ENCODE peak calls at places on chromosomes 3 and 15, in six cellular contexts. One of them, this sample, is unnamed.

GRCh38 chr15:58213587-58214360 is 75.6 kb downstream of the AQP9 start:
- DNase-seq in astrocyte of the spinal cord: no peak
- DNase-seq in cardiac muscle cell: no peak
- DNase-seq in adrenal gland: no peak
- DNase-seq in BE2C: no peak
- DNase-seq in progenitor cell of endocrine pancreas: no peak
- DNase-seq in this sample: no peak

GRCh38 chr3:65473746-65474145 is 565.0 kb downstream of the MAGI1 start:
- DNase-seq in astrocyte of the spinal cord: peak; percentile 28
- DNase-seq in BE2C: no peak
- DNase-seq in cardiac muscle cell: no peak
- DNase-seq in adrenal gland: no peak
- DNase-seq in progenitor cell of endocrine pancreas: no peak
- DNase-seq in this sample: no peak

GRCh38 chr3:28218071-28218916 is 23.1 kb upstream of the CMC1 start:
- DNase-seq in BE2C: no peak
- DNase-seq in adrenal gland: no peak
- DNase-seq in astrocyte of the spinal cord: no peak
- DNase-seq in progenitor cell of endocrine pancreas: no peak
- DNase-seq in cardiac muscle cell: no peak
- DNase-seq in this sample: no peak

GRCh38 chr3:190497809-190498208 is 16.1 kb upstream of the IL1RAP start:
- DNase-seq in BE2C: no peak
- DNase-seq in adrenal gland: no peak
- DNase-seq in progenitor cell of endocrine pancreas: no peak
- DNase-seq in cardiac muscle cell: peak; percentile 52
- DNase-seq in astrocyte of the spinal cord: no peak
- DNase-seq in this sample: no peak

GRCh38 chr3:146164951-146165350 is 4.0 kb upstream of the PLOD2 start:
- DNase-seq in adrenal gland: no peak
- DNase-seq in astrocyte of the spinal cord: no peak
- DNase-seq in progenitor cell of endocrine pancreas: no peak
- DNase-seq in cardiac muscle cell: peak; percentile 69
- DNase-seq in BE2C: no peak
- DNase-seq in this sample: no peak

GRCh38 chr3:182133752-182134151 is 422.0 kb downstream of the SOX2 start:
- DNase-seq in BE2C: no peak
- DNase-seq in adrenal gland: no peak
- DNase-seq in cardiac muscle cell: no peak
- DNase-seq in astrocyte of the spinal cord: no peak
- DNase-seq in progenitor cell of endocrine pancreas: no peak
- DNase-seq in this sample: no peak

GRCh38 chr3:24401090-24401810 is 93.4 kb downstream of the THRB start:
- DNase-seq in astrocyte of the spinal cord: no peak
- DNase-seq in adrenal gland: no peak
- DNase-seq in BE2C: no peak
- DNase-seq in cardiac muscle cell: no peak
- DNase-seq in progenitor cell of endocrine pancreas: no peak
- DNase-seq in this sample: no peak

GRCh38 chr3:139526146-139526545 is 13.4 kb downstream of the RBP1 start:
- DNase-seq in astrocyte of the spinal cord: no peak
- DNase-seq in adrenal gland: no peak
- DNase-seq in BE2C: no peak
- DNase-seq in cardiac muscle cell: no peak
- DNase-seq in progenitor cell of endocrine pancreas: no peak
- DNase-seq in this sample: no peak

GRCh38 chr3:182487621-182488020 is 305.7 kb upstream of the ATP11B start:
- DNase-seq in progenitor cell of endocrine pancreas: no peak
- DNase-seq in cardiac muscle cell: no peak
- DNase-seq in astrocyte of the spinal cord: no peak
- DNase-seq in BE2C: no peak
- DNase-seq in adrenal gland: no peak
- DNase-seq in this sample: no peak

GRCh38 chr3:127714151-127714571 is 41.4 kb downstream of the ABTB1 start:
- DNase-seq in cardiac muscle cell: no peak
- DNase-seq in adrenal gland: no peak
- DNase-seq in progenitor cell of endocrine pancreas: no peak
- DNase-seq in astrocyte of the spinal cord: no peak
- DNase-seq in BE2C: no peak
- DNase-seq in this sample: no peak

GRCh38 chr3:98846101-98846500 is 55.4 kb downstream of the DCBLD2 start:
- DNase-seq in progenitor cell of endocrine pancreas: no peak
- DNase-seq in adrenal gland: no peak
- DNase-seq in cardiac muscle cell: no peak
- DNase-seq in astrocyte of the spinal cord: no peak
- DNase-seq in BE2C: no peak
- DNase-seq in this sample: no peak

GRCh38 chr3:161035711-161036110 is 69.4 kb downstream of the B3GALNT1 start:
- DNase-seq in astrocyte of the spinal cord: peak; percentile 82
- DNase-seq in progenitor cell of endocrine pancreas: no peak
- DNase-seq in adrenal gland: no peak
- DNase-seq in cardiac muscle cell: no peak
- DNase-seq in BE2C: no peak
- DNase-seq in this sample: no peak

GRCh38 chr3:138381950-138382715 is 33.8 kb downstream of the MRAS start:
- DNase-seq in astrocyte of the spinal cord: peak; percentile 16
- DNase-seq in BE2C: no peak
- DNase-seq in adrenal gland: peak; percentile 81
- DNase-seq in progenitor cell of endocrine pancreas: no peak
- DNase-seq in cardiac muscle cell: peak; percentile 30
- DNase-seq in this sample: no peak

GRCh38 chr3:149967067-149967685 is 3.5 kb downstream of the PFN2 start:
- DNase-seq in progenitor cell of endocrine pancreas: no peak
- DNase-seq in BE2C: no peak
- DNase-seq in astrocyte of the spinal cord: peak; percentile 72
- DNase-seq in cardiac muscle cell: peak; percentile 37
- DNase-seq in adrenal gland: no peak
- DNase-seq in this sample: no peak

GRCh38 chr3:143897558-143898305 is 49.5 kb upstream of the SLC9A9 start:
- DNase-seq in astrocyte of the spinal cord: peak; percentile 54
- DNase-seq in BE2C: no peak
- DNase-seq in progenitor cell of endocrine pancreas: no peak
- DNase-seq in adrenal gland: no peak
- DNase-seq in cardiac muscle cell: peak; percentile 15
- DNase-seq in this sample: no peak

GRCh38 chr3:143896486-143896885 is 48.2 kb upstream of the SLC9A9 start:
- DNase-seq in adrenal gland: no peak
- DNase-seq in cardiac muscle cell: no peak
- DNase-seq in progenitor cell of endocrine pancreas: no peak
- DNase-seq in astrocyte of the spinal cord: no peak
- DNase-seq in BE2C: no peak
- DNase-seq in this sample: no peak

GRCh38 chr3:143901105-143901504 is 52.8 kb upstream of the SLC9A9 start:
- DNase-seq in cardiac muscle cell: no peak
- DNase-seq in BE2C: no peak
- DNase-seq in astrocyte of the spinal cord: peak; percentile 34
- DNase-seq in progenitor cell of endocrine pancreas: no peak
- DNase-seq in adrenal gland: no peak
- DNase-seq in this sample: no peak

DNA sequence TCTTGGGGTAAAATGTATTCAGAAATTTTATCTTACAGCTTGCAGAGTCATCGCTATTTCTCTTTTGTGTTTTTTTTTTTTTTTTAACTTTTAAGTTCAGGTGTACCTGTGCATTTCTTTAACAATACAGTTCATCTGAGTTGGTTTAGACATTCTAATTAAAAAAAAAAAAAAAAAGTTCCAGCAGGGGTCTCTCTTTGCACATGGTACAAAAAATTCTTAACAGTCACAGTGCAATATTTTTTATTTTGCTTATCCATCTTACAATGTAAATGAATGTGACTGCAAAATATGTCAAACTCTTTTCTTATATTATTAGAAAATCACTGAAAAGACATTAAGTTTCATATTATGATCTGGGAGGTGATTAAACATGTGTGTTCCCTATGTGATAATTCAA is 47.5 kb upstream of the SLC9A9 start:
- DNase-seq in BE2C: no peak
- DNase-seq in progenitor cell of endocrine pancreas: no peak
- DNase-seq in astrocyte of the spinal cord: peak; percentile 23
- DNase-seq in adrenal gland: no peak
- DNase-seq in cardiac muscle cell: peak; percentile 10
- DNase-seq in this sample: no peak
- TF ChIP-seq CTCF in BE2C: peak; percentile 13
- TF ChIP-seq CTCF in progenitor cell of endocrine pancreas: peak; percentile 56
- TF ChIP-seq CTCF in astrocyte of the spinal cord: peak; percentile 16
- TF ChIP-seq CTCF in adrenal gland: no peak
- TF ChIP-seq CTCF in cardiac muscle cell: peak; percentile 36
- TF ChIP-seq CTCF in this sample: peak; percentile 36

GRCh38 chr3:38662544-38662943 is 13.1 kb upstream of the SCN5A start:
- DNase-seq in astrocyte of the spinal cord: peak; percentile 36
- DNase-seq in adrenal gland: no peak
- DNase-seq in progenitor cell of endocrine pancreas: no peak
- DNase-seq in cardiac muscle cell: no peak
- DNase-seq in BE2C: peak; percentile 35
- DNase-seq in this sample: peak; percentile 30
- TF ChIP-seq CTCF in astrocyte of the spinal cord: peak; percentile 50
- TF ChIP-seq CTCF in adrenal gland: no peak
- TF ChIP-seq CTCF in progenitor cell of endocrine pancreas: peak; percentile 60
- TF ChIP-seq CTCF in cardiac muscle cell: peak; percentile 42
- TF ChIP-seq CTCF in BE2C: peak; percentile 67
- TF ChIP-seq CTCF in this sample: no peak

GRCh38 chr3:172465281-172465680 is 17.0 kb upstream of the GHSR start:
- DNase-seq in astrocyte of the spinal cord: no peak
- DNase-seq in progenitor cell of endocrine pancreas: no peak
- DNase-seq in cardiac muscle cell: no peak
- DNase-seq in adrenal gland: no peak
- DNase-seq in BE2C: no peak
- DNase-seq in this sample: no peak
- TF ChIP-seq CTCF in astrocyte of the spinal cord: no peak
- TF ChIP-seq CTCF in progenitor cell of endocrine pancreas: no peak
- TF ChIP-seq CTCF in cardiac muscle cell: no peak
- TF ChIP-seq CTCF in adrenal gland: no peak
- TF ChIP-seq CTCF in BE2C: no peak
- TF ChIP-seq CTCF in this sample: no peak

GRCh38 chr15:65083262-65083701 is 6.7 kb downstream of the KBTBD13 start:
- DNase-seq in cardiac muscle cell: peak; percentile 64
- DNase-seq in astrocyte of the spinal cord: peak; percentile 32
- DNase-seq in progenitor cell of endocrine pancreas: no peak
- DNase-seq in BE2C: no peak
- DNase-seq in adrenal gland: no peak
- DNase-seq in this sample: no peak
- TF ChIP-seq CTCF in cardiac muscle cell: peak; percentile 41
- TF ChIP-seq CTCF in astrocyte of the spinal cord: peak; percentile 53
- TF ChIP-seq CTCF in progenitor cell of endocrine pancreas: peak; percentile 16
- TF ChIP-seq CTCF in BE2C: no peak
- TF ChIP-seq CTCF in adrenal gland: peak; percentile 13
- TF ChIP-seq CTCF in this sample: no peak

DNA sequence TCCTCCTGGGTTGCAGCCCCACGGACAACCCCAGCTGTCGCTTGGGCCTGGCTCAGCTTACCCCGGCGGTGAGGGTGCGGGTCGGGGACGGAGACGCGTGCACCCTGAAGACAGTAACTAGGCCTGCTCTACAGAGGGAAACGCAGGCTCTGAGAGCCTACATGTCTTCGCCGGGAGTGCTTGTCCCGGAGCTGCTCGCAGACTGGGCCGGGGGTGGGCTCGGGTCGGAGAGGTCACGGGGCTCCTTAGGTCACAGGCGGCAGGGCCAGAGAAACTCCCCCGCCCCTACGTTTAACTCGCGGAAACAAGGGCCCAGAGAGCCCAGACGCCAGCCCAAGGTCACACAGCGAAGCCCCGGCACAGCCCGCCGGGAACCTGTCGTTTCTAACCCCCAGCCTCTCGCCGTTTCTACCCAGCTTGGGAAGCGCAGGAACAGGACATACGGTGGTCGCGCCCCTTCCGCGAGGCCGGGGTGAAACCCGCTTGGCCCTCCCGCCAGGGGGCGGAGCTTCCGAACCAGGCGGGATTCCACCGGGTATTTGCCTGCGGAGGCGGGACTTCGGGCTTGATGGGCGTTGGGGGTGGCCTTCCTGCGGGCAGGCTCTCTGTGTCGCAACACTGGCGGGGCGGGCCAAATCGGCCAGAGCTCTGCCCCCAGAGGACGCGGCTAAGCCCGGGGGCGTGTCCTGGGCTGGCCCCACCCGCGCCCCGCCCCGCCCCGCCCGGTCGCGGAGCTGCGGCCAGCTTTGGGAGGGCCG is at the start of gene HDAC11:
- DNase-seq in progenitor cell of endocrine pancreas: peak; percentile 98
- DNase-seq in BE2C: peak; percentile 95
- DNase-seq in astrocyte of the spinal cord: peak; percentile 97
- DNase-seq in adrenal gland: peak; percentile 99
- DNase-seq in cardiac muscle cell: peak; percentile 99
- DNase-seq in this sample: peak; percentile 98
- TF ChIP-seq CTCF in progenitor cell of endocrine pancreas: peak; percentile 21
- TF ChIP-seq CTCF in BE2C: peak; percentile 3
- TF ChIP-seq CTCF in astrocyte of the spinal cord: peak; percentile 9
- TF ChIP-seq CTCF in adrenal gland: peak; percentile 72
- TF ChIP-seq CTCF in cardiac muscle cell: no peak
- TF ChIP-seq CTCF in this sample: no peak

GRCh38 chr15:47377465-47377864 is 339.8 kb upstream of the SEMA6D start:
- DNase-seq in BE2C: no peak
- DNase-seq in astrocyte of the spinal cord: no peak
- DNase-seq in adrenal gland: no peak
- DNase-seq in progenitor cell of endocrine pancreas: no peak
- DNase-seq in cardiac muscle cell: no peak
- DNase-seq in this sample: no peak

GRCh38 chr15:47378527-47378926 is 338.8 kb upstream of the SEMA6D start:
- DNase-seq in astrocyte of the spinal cord: no peak
- DNase-seq in BE2C: no peak
- DNase-seq in adrenal gland: no peak
- DNase-seq in progenitor cell of endocrine pancreas: no peak
- DNase-seq in cardiac muscle cell: no peak
- DNase-seq in this sample: no peak

GRCh38 chr15:47376190-47376589 is 341.1 kb upstream of the SEMA6D start:
- DNase-seq in cardiac muscle cell: no peak
- DNase-seq in BE2C: no peak
- DNase-seq in astrocyte of the spinal cord: no peak
- DNase-seq in progenitor cell of endocrine pancreas: no peak
- DNase-seq in adrenal gland: no peak
- DNase-seq in this sample: no peak

GRCh38 chr15:47371939-47372338 is 345.4 kb upstream of the SEMA6D start:
- DNase-seq in astrocyte of the spinal cord: no peak
- DNase-seq in adrenal gland: no peak
- DNase-seq in BE2C: no peak
- DNase-seq in progenitor cell of endocrine pancreas: no peak
- DNase-seq in cardiac muscle cell: no peak
- DNase-seq in this sample: no peak

GRCh38 chr15:47374222-47374621 is 343.1 kb upstream of the SEMA6D start:
- DNase-seq in adrenal gland: no peak
- DNase-seq in cardiac muscle cell: peak; percentile 32
- DNase-seq in BE2C: peak; percentile 21
- DNase-seq in progenitor cell of endocrine pancreas: no peak
- DNase-seq in astrocyte of the spinal cord: no peak
- DNase-seq in this sample: no peak
- TF ChIP-seq CTCF in adrenal gland: no peak
- TF ChIP-seq CTCF in cardiac muscle cell: peak; percentile 56
- TF ChIP-seq CTCF in BE2C: peak; percentile 86
- TF ChIP-seq CTCF in progenitor cell of endocrine pancreas: peak; percentile 31
- TF ChIP-seq CTCF in astrocyte of the spinal cord: peak; percentile 41
- TF ChIP-seq CTCF in this sample: no peak

DNA sequence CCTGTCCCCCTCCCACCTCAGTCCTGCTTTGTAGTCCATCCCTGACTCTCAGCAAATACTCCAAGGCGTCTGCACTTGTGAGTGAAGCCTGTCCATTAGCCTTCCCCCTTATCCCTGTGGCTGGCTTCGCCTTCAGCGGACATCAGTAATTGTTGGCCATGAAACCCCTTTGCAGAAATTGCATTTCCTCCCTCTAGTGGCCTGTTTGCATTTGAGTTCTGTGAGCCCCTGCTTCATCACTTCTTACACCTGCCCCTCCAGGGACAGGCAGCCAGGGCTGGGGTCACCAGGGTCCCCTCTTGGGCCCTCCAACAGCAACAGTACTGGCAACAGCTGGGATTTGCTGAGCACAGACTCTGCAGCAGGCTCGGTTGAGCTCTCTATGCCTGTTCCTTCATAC is 9.0 kb upstream of the LRRK1 start:
- DNase-seq in progenitor cell of endocrine pancreas: no peak
- DNase-seq in cardiac muscle cell: no peak
- DNase-seq in astrocyte of the spinal cord: no peak
- DNase-seq in adrenal gland: no peak
- DNase-seq in BE2C: no peak
- DNase-seq in this sample: no peak
- TF ChIP-seq CTCF in progenitor cell of endocrine pancreas: peak; percentile 26
- TF ChIP-seq CTCF in cardiac muscle cell: peak; percentile 35
- TF ChIP-seq CTCF in astrocyte of the spinal cord: peak; percentile 43
- TF ChIP-seq CTCF in adrenal gland: no peak
- TF ChIP-seq CTCF in BE2C: peak; percentile 48
- TF ChIP-seq CTCF in this sample: no peak

This sample was measured in Calu3.